ENCODE peak calls at places on chromosomes 6 and 20, in seven cellular contexts. V, E, O, B, I, L and H are unnamed samples.

GRCh38 chr6:145544031-145544430 is 191.3 kb downstream of the EPM2A start:
- DNase-seq in V (peak; percentile 1), E (no peak), O (peak; percentile 88), B (no peak), I (peak; percentile 9), L (peak; percentile 55), H (peak; percentile 85)

GRCh38 chr6:145028144-145028818 is 707.0 kb downstream of the EPM2A start:
- DNase-seq in V (peak; percentile 28), E (no peak), O (peak; percentile 51), B (peak; percentile 48), I (peak; percentile 59), L (peak; percentile 54), H (peak; percentile 37)

GRCh38 chr20:23492292-23492691 is 1.4 kb downstream of the CST8 start:
- DNase-seq in V (no peak), E (no peak), O (no peak), B (no peak), I (no peak), L (no peak), H (no peak)

GRCh38 chr6:170236131-170236851 is 54.6 kb downstream of the DLL1 start:
- DNase-seq in V (no peak), E (no peak), O (no peak), B (no peak), I (no peak), L (no peak), H (no peak)

GRCh38 chr6:296151-297122 is 4.2 kb downstream of the DUSP22 start:
- DNase-seq in V (no peak), E (peak; percentile 41), O (peak; percentile 28), B (no peak), I (no peak), L (no peak), H (peak; percentile 13)

GRCh38 chr6:109483744-109484075 is 691 bp upstream of the ZBTB24 start:
- DNase-seq in V (no peak), E (no peak), O (no peak), B (no peak), I (no peak), L (no peak), H (no peak)

GRCh38 chr20:53291548-53291947 is 302.1 kb downstream of the ZNF217 start:
- DNase-seq in V (no peak), E (peak; percentile 82), O (no peak), B (no peak), I (peak; percentile 65), L (no peak), H (no peak)

GRCh38 chr6:43847741-43848630 is 78.0 kb downstream of the VEGFA start:
- DNase-seq in V (no peak), E (no peak), O (no peak), B (no peak), I (no peak), L (no peak), H (no peak)

GRCh38 chr6:23213193-23213592 is 643.8 kb downstream of the HDGFL1 start:
- DNase-seq in V (no peak), E (no peak), O (peak; percentile 11), B (no peak), I (no peak), L (no peak), H (peak; percentile 14)

GRCh38 chr20:19026901-19027644 is 185.4 kb upstream of the SLC24A3 start:
- DNase-seq in V (no peak), E (peak; percentile 76), O (no peak), B (no peak), I (peak; percentile 2), L (no peak), H (no peak)

GRCh38 chr20:17210983-17211382 is 15.9 kb upstream of the PCSK2 start:
- DNase-seq in V (no peak), E (no peak), O (no peak), B (no peak), I (no peak), L (peak; percentile 10), H (no peak)

GRCh38 chr20:43988867-43989266 is 74.2 kb downstream of the TOX2 start:
- DNase-seq in V (no peak), E (no peak), O (peak; percentile 29), B (no peak), I (no peak), L (no peak), H (peak; percentile 82)

GRCh38 chr6:18431581-18431980 is 44.4 kb downstream of the RNF144B start:
- DNase-seq in V (no peak), E (no peak), O (no peak), B (no peak), I (no peak), L (no peak), H (no peak)

DNA sequence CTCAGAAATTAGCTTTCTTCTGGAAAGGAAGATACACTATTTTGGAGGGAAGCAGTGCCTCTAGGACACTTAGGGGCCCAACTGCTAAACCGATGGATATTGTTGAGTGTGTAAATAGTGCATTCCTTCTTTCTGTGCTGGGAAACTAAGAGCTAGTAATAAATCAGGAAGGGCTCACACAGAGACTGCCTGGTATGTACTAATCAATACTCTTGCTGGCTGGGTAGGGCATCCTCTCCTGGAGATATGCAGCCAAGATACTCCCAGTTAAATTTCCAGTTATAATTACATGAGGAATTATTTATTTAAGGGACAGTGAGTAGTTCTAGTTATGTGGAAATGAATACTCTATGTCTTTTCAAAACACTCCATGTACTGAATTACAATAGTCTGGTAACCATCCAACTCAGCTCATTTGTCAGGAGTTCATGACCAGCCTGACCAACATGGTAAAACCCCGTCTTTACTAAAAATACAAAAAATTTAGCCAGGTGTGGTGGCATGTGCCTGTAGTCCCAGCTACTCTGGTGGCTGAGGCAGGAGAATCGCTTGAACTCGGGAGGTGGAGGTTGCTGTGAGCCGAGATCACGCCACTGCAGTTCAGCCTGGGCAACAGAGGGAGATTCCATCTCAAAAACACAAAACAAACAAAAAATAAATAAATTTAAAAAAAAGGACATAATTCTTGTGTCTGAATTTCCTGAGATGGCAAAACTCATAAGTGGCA is 100.0 kb downstream of the OR2B2 start:
- DNase-seq in V (no peak), E (no peak), O (no peak), B (no peak), I (no peak), L (no peak), H (no peak)
- H3K4me3 ChIP-seq in V (no peak overlapping the region), E (no peak overlapping the region), O (no peak overlapping the region), B (peak overlapping the region; percentile 93), I (peak overlapping the region; percentile 68), L (no peak overlapping the region), H (no peak overlapping the region)

DNA sequence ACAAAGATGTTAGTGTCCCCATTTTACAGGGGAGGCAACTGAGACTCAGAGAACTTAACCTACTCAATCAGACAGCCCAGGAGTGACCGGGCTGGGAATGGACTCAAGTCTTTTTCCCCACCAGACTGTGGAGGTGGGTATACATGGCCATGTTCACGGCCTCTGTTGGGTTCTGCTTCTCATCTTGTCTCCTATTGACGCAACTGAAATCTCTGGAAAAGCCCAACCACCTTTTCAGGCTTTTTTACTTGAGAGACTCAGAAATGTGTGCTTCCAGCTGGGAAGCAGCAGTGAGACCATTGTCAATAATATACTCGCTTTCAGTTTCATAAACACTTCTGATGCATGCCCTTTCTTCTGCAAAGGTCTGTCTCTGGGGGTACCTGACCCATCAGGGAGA is 70.7 kb downstream of the SOBP start:
- DNase-seq in V (no peak), E (no peak), O (peak; percentile 67), B (no peak), I (no peak), L (peak; percentile 11), H (peak; percentile 19)
- TF ChIP-seq CTCF in V (no peak), E (no peak), O (no peak), B (no peak), I (no peak), L (no peak), H (no peak)

GRCh38 chr6:45607818-45608217 is 230.1 kb upstream of the SUPT3H start:
- DNase-seq in V (no peak), E (no peak), O (peak; percentile 24), B (no peak), I (no peak), L (no peak), H (peak; percentile 48)
- H3K4me3 ChIP-seq in V (no peak overlapping the region), E (no peak overlapping the region), O (no peak overlapping the region), B (no peak overlapping the region), I (no peak overlapping the region), L (no peak overlapping the region), H (no peak overlapping the region)

GRCh38 chr20:40442181-40442963 is 246.7 kb downstream of the MAFB start:
- DNase-seq in V (peak; percentile 5), E (peak; percentile 77), O (peak; percentile 19), B (no peak), I (peak; percentile 48), L (no peak), H (no peak)
- TF ChIP-seq CTCF in V (no peak), E (peak; percentile 75), O (peak; percentile 22), B (no peak), I (peak; percentile 38), L (peak; percentile 24), H (no peak)

DNA sequence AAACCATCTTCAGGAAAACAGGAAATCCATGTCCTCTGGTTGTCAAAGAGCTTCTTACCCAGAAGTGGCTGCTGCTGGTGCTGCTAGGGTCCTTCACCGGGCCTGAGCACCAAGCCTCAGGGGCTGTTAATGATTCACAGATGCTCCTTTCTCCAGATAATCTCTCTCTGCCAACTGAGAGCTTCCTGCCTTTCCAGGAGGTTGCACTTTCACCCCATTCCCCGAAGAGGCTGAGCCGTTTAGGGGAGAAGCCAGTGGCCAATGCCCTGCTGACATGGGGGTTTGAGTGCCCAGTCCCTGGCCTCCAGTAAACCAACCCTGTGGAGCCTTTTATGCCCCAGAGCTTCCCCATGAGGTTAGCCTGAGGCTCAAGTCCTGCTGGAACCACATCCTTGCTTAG is 122.4 kb downstream of the CBLN4 start:
- DNase-seq in V (no peak), E (peak; percentile 39), O (no peak), B (no peak), I (no peak), L (no peak), H (no peak)
- H3K4me3 ChIP-seq in V (no peak overlapping the region), E (no peak overlapping the region), O (no peak overlapping the region), B (no peak overlapping the region), I (no peak overlapping the region), L (no peak overlapping the region), H (no peak overlapping the region)

DNA sequence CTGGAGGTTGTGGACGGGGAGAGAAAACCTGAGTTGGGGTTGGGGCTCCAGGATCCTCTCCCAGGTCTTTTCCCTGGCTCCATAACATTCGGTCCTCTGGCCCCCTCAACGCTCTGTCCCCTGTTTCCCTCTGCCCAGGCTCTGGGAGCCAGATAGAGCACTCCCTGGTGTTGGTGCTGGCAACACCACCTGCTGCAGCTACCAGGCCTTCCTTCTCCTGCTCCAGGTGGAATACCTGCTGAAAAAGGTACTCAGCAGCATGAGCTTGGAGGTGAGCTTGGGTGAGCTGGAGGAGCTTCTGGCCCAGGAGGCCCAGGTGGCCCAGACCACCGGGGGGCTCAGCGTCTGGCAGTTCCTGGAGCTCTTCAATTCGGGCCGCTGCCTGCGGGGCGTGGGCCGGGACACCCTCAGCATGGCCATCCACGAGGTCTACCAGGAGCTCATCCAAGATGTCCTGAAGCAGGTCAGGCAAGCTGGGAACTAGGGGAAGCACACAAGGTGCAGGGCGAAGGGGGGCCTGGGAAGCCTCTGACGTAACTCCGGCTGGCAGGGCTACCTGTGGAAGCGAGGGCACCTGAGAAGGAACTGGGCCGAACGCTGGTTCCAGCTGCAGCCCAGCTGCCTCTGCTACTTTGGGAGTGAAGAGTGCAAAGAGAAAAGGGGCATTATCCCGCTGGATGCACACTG is 14.6 kb downstream of the DEF6 start:
- DNase-seq in V (no peak), E (peak; percentile 44), O (no peak), B (no peak), I (no peak), L (no peak), H (no peak)
- TF ChIP-seq CTCF in V (no peak), E (no peak), O (no peak), B (no peak), I (no peak), L (no peak), H (no peak)

GRCh38 chr6:88494401-88495140 is 328.4 kb upstream of the CNR1 start:
- DNase-seq in V (no peak), E (no peak), O (no peak), B (no peak), I (no peak), L (no peak), H (no peak)
- H3K4me3 ChIP-seq in V (no peak overlapping the region), E (no peak overlapping the region), O (no peak overlapping the region), B (no peak overlapping the region), I (no peak overlapping the region), L (no peak overlapping the region), H (no peak overlapping the region)